ENCODE peak calls at places on chromosomes 1 and 21, in nine cellular contexts. V, U, N, K, D, L, H, E and O are unnamed samples.

GRCh38 chr1:2091611-2092604 is 41.7 kb downstream of the PRKCZ start:
- DNase-seq in H (no peak), D (no peak), V (peak; percentile 12), E (no peak), N (no peak), L (peak; percentile 32), U (peak; percentile 81), K (peak; percentile 61), O (no peak)

GRCh38 chr1:246035060-246035531 is 472.0 kb downstream of the SMYD3 start:
- DNase-seq in K (no peak), L (no peak), H (no peak), N (no peak), V (no peak), U (no peak), E (no peak), D (no peak), O (no peak)

GRCh38 chr1:110208916-110209650 is 1.0 kb upstream of the KCNC4 start:
- DNase-seq in N (no peak), U (no peak), E (no peak), H (no peak), V (no peak), L (no peak), D (no peak), K (no peak), O (no peak)

GRCh38 chr21:41973427-41973831 is 19.6 kb upstream of the C2CD2 start:
- DNase-seq in L (no peak), E (no peak), N (no peak), H (no peak), V (no peak), D (no peak), K (no peak), U (no peak), O (peak; percentile 12)

GRCh38 chr1:205480349-205481278 is 23.9 kb upstream of the CDK18 start:
- DNase-seq in U (no peak), K (no peak), L (no peak), E (no peak), D (no peak), V (no peak), H (no peak), N (no peak), O (no peak)

GRCh38 chr1:16888806-16889178 is 7.0 kb upstream of the RNU1-2 start:
- DNase-seq in H (peak; percentile 31), L (no peak), K (peak; percentile 44), N (no peak), D (no peak), E (no peak), V (no peak), U (no peak), O (no peak)

GRCh38 chr21:45348591-45349327 is 56.2 kb upstream of the COL18A1 start:
- DNase-seq in N (no peak), K (no peak), E (no peak), V (no peak), L (no peak), D (no peak), H (no peak), U (no peak), O (no peak)

GRCh38 chr1:13888351-13888996 is 188.5 kb downstream of the PRDM2 start:
- DNase-seq in E (no peak), U (no peak), D (no peak), V (no peak), L (no peak), K (no peak), N (no peak), H (no peak), O (no peak)

GRCh38 chr1:154419620-154420020 is 14.5 kb downstream of the IL6R start:
- DNase-seq in H (peak; percentile 85), K (no peak), V (no peak), D (peak; percentile 87), E (peak; percentile 78), U (no peak), L (peak; percentile 74), N (peak; percentile 73), O (peak; percentile 64)